ENCODE peak calls at places on chromosomes 7 and 10, in six cellular contexts. One of them, this sample, is unnamed.
A peak's percentile ranks its signal among the peaks of the same experiment; 100 is the strongest.

GRCh38 chr10:43036581-43037428 is 40.1 kb upstream of the RET start:
- ATAC-seq in GM12878: no peak
- ATAC-seq in HepG2: no peak
- ATAC-seq in A549: no peak
- ATAC-seq in upper lobe of left lung: peak; percentile 2
- ATAC-seq in K562: no peak
- ATAC-seq in this sample: no peak

GRCh38 chr10:11344081-11344480 is 267.4 kb downstream of the USP6NL start:
- ATAC-seq in GM12878: no peak
- ATAC-seq in HepG2: no peak
- ATAC-seq in A549: no peak
- ATAC-seq in upper lobe of left lung: no peak
- ATAC-seq in K562: no peak
- ATAC-seq in this sample: no peak

GRCh38 chr10:14240253-14241189 is 90.2 kb downstream of the FRMD4A start:
- ATAC-seq in GM12878: no peak
- ATAC-seq in HepG2: no peak
- ATAC-seq in A549: no peak
- ATAC-seq in upper lobe of left lung: no peak
- ATAC-seq in K562: no peak
- ATAC-seq in this sample: no peak

GRCh38 chr10:11338160-11338844 is 273.1 kb downstream of the USP6NL start:
- ATAC-seq in GM12878: peak; percentile 32
- ATAC-seq in HepG2: no peak
- ATAC-seq in A549: no peak
- ATAC-seq in upper lobe of left lung: no peak
- ATAC-seq in K562: peak; percentile 37
- ATAC-seq in this sample: no peak

GRCh38 chr7:100887186-100887954 is 2.1 kb downstream of the UFSP1 start:
- ATAC-seq in GM12878: peak; percentile 58
- ATAC-seq in HepG2: no peak
- ATAC-seq in A549: no peak
- ATAC-seq in upper lobe of left lung: no peak
- ATAC-seq in K562: peak; percentile 37
- ATAC-seq in this sample: no peak

GRCh38 chr7:92709150-92709549 is 119.0 kb upstream of the FAM133B start:
- ATAC-seq in GM12878: peak; percentile 9
- ATAC-seq in HepG2: no peak
- ATAC-seq in A549: no peak
- ATAC-seq in upper lobe of left lung: no peak
- ATAC-seq in K562: no peak
- ATAC-seq in this sample: no peak

GRCh38 chr10:127033569-127034175 is 128.4 kb downstream of the DOCK1 start:
- ATAC-seq in GM12878: no peak
- ATAC-seq in HepG2: peak; percentile 98
- ATAC-seq in A549: no peak
- ATAC-seq in upper lobe of left lung: no peak
- ATAC-seq in K562: no peak
- ATAC-seq in this sample: no peak

GRCh38 chr10:546971-547590 is 142.4 kb downstream of the DIP2C start:
- ATAC-seq in GM12878: no peak
- ATAC-seq in HepG2: no peak
- ATAC-seq in A549: no peak
- ATAC-seq in upper lobe of left lung: peak; percentile 70
- ATAC-seq in K562: no peak
- ATAC-seq in this sample: no peak

GRCh38 chr10:104498345-104498955 is 142.6 kb upstream of the SORCS3 start:
- ATAC-seq in GM12878: no peak
- ATAC-seq in HepG2: no peak
- ATAC-seq in A549: no peak
- ATAC-seq in upper lobe of left lung: peak; percentile 23
- ATAC-seq in K562: no peak
- ATAC-seq in this sample: no peak

GRCh38 chr10:61961278-61961677 is 59.8 kb downstream of the ARID5B start:
- ATAC-seq in GM12878: peak; percentile 68
- ATAC-seq in HepG2: no peak
- ATAC-seq in A549: no peak
- ATAC-seq in upper lobe of left lung: no peak
- ATAC-seq in K562: no peak
- ATAC-seq in this sample: no peak

GRCh38 chr7:95526128-95526738 is 40.5 kb downstream of the ASB4 start:
- ATAC-seq in GM12878: peak; percentile 20
- ATAC-seq in HepG2: peak; percentile 58
- ATAC-seq in A549: no peak
- ATAC-seq in upper lobe of left lung: no peak
- ATAC-seq in K562: no peak
- ATAC-seq in this sample: no peak

GRCh38 chr10:59880976-59881510 is 25.3 kb downstream of the CCDC6 start:
- ATAC-seq in GM12878: peak; percentile 84
- ATAC-seq in HepG2: no peak
- ATAC-seq in A549: no peak
- ATAC-seq in upper lobe of left lung: no peak
- ATAC-seq in K562: peak; percentile 91
- ATAC-seq in this sample: no peak

GRCh38 chr7:157150825-157151412 is 12.2 kb downstream of the UBE3C start:
- ATAC-seq in GM12878: no peak
- ATAC-seq in HepG2: peak; percentile 100
- ATAC-seq in A549: no peak
- ATAC-seq in upper lobe of left lung: no peak
- ATAC-seq in K562: peak; percentile 72
- ATAC-seq in this sample: no peak

GRCh38 chr10:52778511-52779392 is 6.2 kb upstream of the MBL2 start:
- ATAC-seq in GM12878: no peak
- ATAC-seq in HepG2: no peak
- ATAC-seq in A549: no peak
- ATAC-seq in upper lobe of left lung: no peak
- ATAC-seq in K562: no peak
- ATAC-seq in this sample: no peak

GRCh38 chr10:24998044-24998443 is 17.9 kb downstream of the ENKUR start:
- ATAC-seq in GM12878: no peak
- ATAC-seq in HepG2: no peak
- ATAC-seq in A549: no peak
- ATAC-seq in upper lobe of left lung: no peak
- ATAC-seq in K562: no peak
- ATAC-seq in this sample: no peak

GRCh38 chr10:109914966-109915365 is 8.3 kb downstream of the XPNPEP1 start:
- ATAC-seq in GM12878: peak; percentile 18
- ATAC-seq in HepG2: peak; percentile 73
- ATAC-seq in A549: peak; percentile 87
- ATAC-seq in upper lobe of left lung: no peak
- ATAC-seq in K562: peak; percentile 56
- ATAC-seq in this sample: no peak

GRCh38 chr10:102627446-102628293 is 16.6 kb upstream of the TRIM8 start:
- ATAC-seq in GM12878: no peak
- ATAC-seq in HepG2: peak; percentile 51
- ATAC-seq in A549: peak; percentile 28
- ATAC-seq in upper lobe of left lung: peak; percentile 47
- ATAC-seq in K562: no peak
- ATAC-seq in this sample: peak; percentile 54
- TF ChIP-seq EP300 in GM12878: no peak
- TF ChIP-seq EP300 in HepG2: peak; percentile 26
- TF ChIP-seq EP300 in A549: no peak
- TF ChIP-seq EP300 in upper lobe of left lung: no peak
- TF ChIP-seq EP300 in K562: no peak
- TF ChIP-seq EP300 in this sample: no peak

DNA sequence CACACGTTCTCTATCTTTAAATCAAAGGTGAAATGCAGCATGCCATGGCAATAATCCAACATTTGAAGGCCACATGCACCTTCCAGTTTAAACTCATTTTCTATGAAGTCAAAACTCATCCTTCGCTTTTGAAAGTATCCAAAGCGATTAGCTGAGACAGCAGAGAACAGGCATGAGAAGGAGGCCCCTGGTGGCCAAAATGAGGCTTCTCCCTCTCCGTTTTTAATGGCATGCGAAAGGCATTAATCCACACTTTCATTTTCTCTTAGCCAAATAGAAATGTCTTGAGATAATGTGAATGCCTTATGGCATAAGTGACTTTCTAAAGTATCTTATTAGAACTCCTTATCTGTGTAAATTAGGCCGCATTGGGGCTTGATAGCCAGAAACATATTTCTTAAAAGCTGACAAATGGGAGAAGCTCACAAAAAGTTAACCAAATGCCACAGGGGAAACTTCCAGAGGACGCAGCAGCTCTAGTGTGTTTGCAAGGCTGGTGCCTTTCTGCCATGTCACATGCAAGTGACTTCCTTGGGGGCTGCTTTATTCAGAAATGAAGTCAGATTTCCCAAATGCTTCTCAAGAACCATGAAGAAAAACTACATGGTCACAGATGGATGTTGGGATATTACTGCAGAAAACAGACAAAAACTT is 1189.6 kb downstream of the SORCS1 start:
- ATAC-seq in GM12878: peak; percentile 91
- ATAC-seq in HepG2: peak; percentile 49
- ATAC-seq in A549: no peak
- ATAC-seq in upper lobe of left lung: no peak
- ATAC-seq in K562: no peak
- ATAC-seq in this sample: peak; percentile 62
- TF ChIP-seq CTCF in GM12878: peak; percentile 45
- TF ChIP-seq CTCF in HepG2: no peak
- TF ChIP-seq CTCF in A549: no peak
- TF ChIP-seq CTCF in upper lobe of left lung: peak; percentile 47
- TF ChIP-seq CTCF in K562: no peak
- TF ChIP-seq CTCF in this sample: peak; percentile 76

GRCh38 chr7:139916717-139917395 is 87.8 kb downstream of the TBXAS1 start:
- ATAC-seq in GM12878: peak; percentile 76
- ATAC-seq in HepG2: no peak
- ATAC-seq in A549: no peak
- ATAC-seq in upper lobe of left lung: no peak
- ATAC-seq in K562: no peak
- ATAC-seq in this sample: no peak
- TF ChIP-seq EP300 in GM12878: peak; percentile 68
- TF ChIP-seq EP300 in HepG2: no peak
- TF ChIP-seq EP300 in A549: no peak
- TF ChIP-seq EP300 in upper lobe of left lung: no peak
- TF ChIP-seq EP300 in K562: peak; percentile 27
- TF ChIP-seq EP300 in this sample: no peak

GRCh38 chr7:107643407-107643806 is 17.2 kb upstream of the SLC26A4 start:
- ATAC-seq in GM12878: no peak
- ATAC-seq in HepG2: no peak
- ATAC-seq in A549: peak; percentile 64
- ATAC-seq in upper lobe of left lung: no peak
- ATAC-seq in K562: peak; percentile 48
- ATAC-seq in this sample: no peak
- TF ChIP-seq CTCF in GM12878: no peak
- TF ChIP-seq CTCF in HepG2: no peak
- TF ChIP-seq CTCF in A549: no peak
- TF ChIP-seq CTCF in upper lobe of left lung: no peak
- TF ChIP-seq CTCF in K562: no peak
- TF ChIP-seq CTCF in this sample: no peak

DNA sequence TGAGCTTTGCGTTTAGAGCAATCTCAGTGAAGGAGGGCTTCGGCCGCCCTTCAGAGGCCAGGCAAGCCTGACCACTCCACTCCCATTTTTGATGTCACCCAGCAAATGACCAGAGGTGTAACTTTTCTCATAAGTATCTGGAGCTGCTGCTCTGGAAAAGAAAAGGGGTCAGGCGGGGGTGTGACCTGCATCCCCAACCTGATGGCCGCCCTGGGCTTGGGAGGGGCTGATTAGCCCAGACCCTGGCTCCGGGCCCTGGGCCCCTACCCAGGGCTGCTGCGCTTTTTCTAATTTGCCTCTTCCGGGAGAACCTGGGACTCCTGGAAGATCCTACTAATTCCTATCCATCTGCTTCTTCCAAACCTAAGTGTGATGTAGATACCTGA is 9.6 kb upstream of the EBF3 start:
- ATAC-seq in GM12878: no peak
- ATAC-seq in HepG2: no peak
- ATAC-seq in A549: no peak
- ATAC-seq in upper lobe of left lung: no peak
- ATAC-seq in K562: no peak
- ATAC-seq in this sample: no peak
- TF ChIP-seq EP300 in GM12878: no peak
- TF ChIP-seq EP300 in HepG2: no peak
- TF ChIP-seq EP300 in A549: no peak
- TF ChIP-seq EP300 in upper lobe of left lung: no peak
- TF ChIP-seq EP300 in K562: no peak
- TF ChIP-seq EP300 in this sample: no peak

GRCh38 chr7:66114743-66115727 is at the start of gene CRCP:
- ATAC-seq in GM12878: peak; percentile 91
- ATAC-seq in HepG2: peak; percentile 89
- ATAC-seq in A549: peak; percentile 89
- ATAC-seq in upper lobe of left lung: peak; percentile 94
- ATAC-seq in K562: peak; percentile 92
- ATAC-seq in this sample: peak; percentile 92
- TF ChIP-seq CTCF in GM12878: peak; percentile 8
- TF ChIP-seq CTCF in HepG2: peak; percentile 60
- TF ChIP-seq CTCF in A549: no peak
- TF ChIP-seq CTCF in upper lobe of left lung: no peak
- TF ChIP-seq CTCF in K562: peak; percentile 45
- TF ChIP-seq CTCF in this sample: peak; percentile 22

DNA sequence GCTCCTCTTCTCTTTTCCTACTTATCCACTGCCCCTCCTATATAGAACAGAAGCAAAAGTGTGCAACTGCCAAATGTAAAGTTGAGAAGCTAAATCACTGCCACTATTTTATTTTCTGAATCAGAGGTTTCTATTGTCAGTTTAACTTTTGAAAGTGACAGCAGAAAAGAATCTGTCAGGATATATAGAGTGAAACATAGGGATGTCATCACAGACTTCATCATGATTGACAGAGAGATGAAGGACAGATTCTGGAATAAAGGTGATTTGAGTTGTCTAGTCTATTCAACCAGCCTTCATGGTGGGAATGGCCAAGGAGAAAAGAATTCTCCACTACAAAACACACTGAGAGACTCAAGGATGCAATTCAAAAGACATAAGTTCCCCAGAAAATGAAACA is 19.9 kb downstream of the NEUROD6 start:
- ATAC-seq in GM12878: no peak
- ATAC-seq in HepG2: no peak
- ATAC-seq in A549: no peak
- ATAC-seq in upper lobe of left lung: no peak
- ATAC-seq in K562: no peak
- ATAC-seq in this sample: no peak
- TF ChIP-seq EP300 in GM12878: no peak
- TF ChIP-seq EP300 in HepG2: no peak
- TF ChIP-seq EP300 in A549: no peak
- TF ChIP-seq EP300 in upper lobe of left lung: no peak
- TF ChIP-seq EP300 in K562: no peak
- TF ChIP-seq EP300 in this sample: no peak

DNA sequence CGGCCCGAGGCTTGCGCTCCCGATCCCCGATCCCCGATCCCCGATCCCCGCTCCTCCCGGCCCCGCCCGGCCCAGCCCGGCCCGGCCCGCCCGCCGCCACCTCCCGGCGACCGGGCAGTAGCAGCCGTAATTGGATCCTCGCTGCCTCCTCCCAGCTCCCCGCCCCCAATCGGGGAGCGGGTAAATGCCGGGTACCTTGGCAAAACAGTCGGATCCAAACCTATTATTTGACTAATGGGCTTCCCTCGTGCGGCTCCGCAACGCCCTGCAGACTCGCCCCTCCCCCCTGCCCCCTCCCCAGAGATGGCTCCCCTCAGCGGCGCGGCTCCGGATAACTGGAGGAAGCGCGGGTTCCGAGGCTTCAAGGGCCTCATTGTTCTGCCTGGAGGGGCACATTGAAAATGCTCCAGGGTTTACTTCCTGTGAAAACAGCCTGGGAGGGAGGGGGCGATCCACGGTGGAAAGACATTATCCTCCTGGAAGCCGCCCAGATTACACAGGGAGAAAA is 94.8 kb upstream of the ZMIZ1 start:
- ATAC-seq in GM12878: peak; percentile 71
- ATAC-seq in HepG2: peak; percentile 16
- ATAC-seq in A549: peak; percentile 62
- ATAC-seq in upper lobe of left lung: peak; percentile 11
- ATAC-seq in K562: peak; percentile 66
- ATAC-seq in this sample: peak; percentile 69
- TF ChIP-seq CTCF in GM12878: peak; percentile 7
- TF ChIP-seq CTCF in HepG2: no peak
- TF ChIP-seq CTCF in A549: no peak
- TF ChIP-seq CTCF in upper lobe of left lung: peak; percentile 15
- TF ChIP-seq CTCF in K562: no peak
- TF ChIP-seq CTCF in this sample: no peak